ENCODE peak calls at places on chromosome 21, in six cellular contexts. X, Y, A, M, B and U are unnamed samples. For H3K4me1, the result is how much of the 10 kb centered on the place peaks cover.

GRCh38 chr21:25375675-25376074 is 231.6 kb downstream of the MRPL39 start:
- DNase-seq in X (peak), Y (no peak), A (no peak), M (no peak), B (no peak), U (no peak)

GRCh38 chr21:25298512-25299491 is 308.5 kb downstream of the MRPL39 start:
- DNase-seq in X (peak), Y (no peak), A (no peak), M (no peak), B (no peak), U (no peak)

GRCh38 chr21:16124397-16125130 is 394.8 kb downstream of the USP25 start:
- DNase-seq in X (peak), Y (no peak), A (no peak), M (no peak), B (no peak), U (peak)

GRCh38 chr21:45030637-45031218 is 43.7 kb upstream of the ADARB1 start:
- DNase-seq in X (no peak), Y (no peak), A (no peak), M (no peak), B (peak), U (peak)

GRCh38 chr21:45867671-45868081 is 113.9 kb upstream of the COL6A1 start:
- DNase-seq in X (no peak), Y (no peak), A (peak), M (no peak), B (no peak), U (no peak)

GRCh38 chr21:25568230-25568629 is 39.1 kb downstream of the MRPL39 start:
- DNase-seq in X (peak), Y (peak), A (peak), M (no peak), B (no peak), U (peak)

GRCh38 chr21:39673163-39673562 is 60.4 kb downstream of the B3GALT5 start:
- DNase-seq in X (no peak), Y (no peak), A (no peak), M (no peak), B (no peak), U (no peak)

GRCh38 chr21:28215214-28215954 is 777.3 kb downstream of the LTN1 start:
- DNase-seq in X (peak), Y (no peak), A (no peak), M (no peak), B (no peak), U (no peak)

GRCh38 chr21:40846566-40847411 is at the start of gene DSCAM:
- DNase-seq in X (peak), Y (no peak), A (no peak), M (no peak), B (no peak), U (peak)

GRCh38 chr21:41419921-41420862 is 5.8 kb upstream of the MX1 start:
- DNase-seq in X (peak), Y (peak), A (peak), M (peak), B (peak), U (peak)

GRCh38 chr21:33212159-33212851 is 17.4 kb upstream of the IFNAR2 start:
- DNase-seq in X (peak), Y (no peak), A (no peak), M (peak), B (no peak), U (peak)

GRCh38 chr21:25562660-25563059 is 44.6 kb downstream of the MRPL39 start:
- DNase-seq in X (no peak), Y (no peak), A (no peak), M (no peak), B (no peak), U (no peak)

GRCh38 chr21:45959779-45960390 is 21.7 kb upstream of the COL6A1 start:
- DNase-seq in X (no peak), Y (no peak), A (peak), M (no peak), B (no peak), U (no peak)

GRCh38 chr21:41023936-41024335 is 144.0 kb upstream of the BACE2 start:
- DNase-seq in X (no peak), Y (no peak), A (no peak), M (no peak), B (no peak), U (no peak)

GRCh38 chr21:17693801-17694200 is 81.1 kb upstream of the BTG3 start:
- DNase-seq in X (no peak), Y (no peak), A (no peak), M (no peak), B (no peak), U (no peak)

GRCh38 chr21:45590726-45591618 is 48.7 kb upstream of the SLC19A1 start:
- DNase-seq in X (no peak), Y (no peak), A (peak), M (no peak), B (peak), U (no peak)

GRCh38 chr21:33622253-33622652 is 19.3 kb downstream of the CRYZL1 start:
- DNase-seq in X (no peak), Y (no peak), A (no peak), M (no peak), B (no peak), U (no peak)

GRCh38 chr21:46082638-46083270 is 15.2 kb upstream of the COL6A2 start:
- DNase-seq in X (no peak), Y (no peak), A (no peak), M (no peak), B (peak), U (no peak)

GRCh38 chr21:45363921-45364463 is 41.0 kb upstream of the COL18A1 start:
- DNase-seq in X (peak), Y (peak), A (peak), M (peak), B (peak), U (peak)

GRCh38 chr21:39568380-39568779 is 44.4 kb upstream of the B3GALT5 start:
- DNase-seq in X (no peak), Y (no peak), A (no peak), M (no peak), B (no peak), U (no peak)

GRCh38 chr21:44083631-44084291 is 23.4 kb upstream of the PWP2 start:
- DNase-seq in X (no peak), Y (no peak), A (no peak), M (peak), B (no peak), U (no peak)

GRCh38 chr21:46157987-46158451 is 2.6 kb upstream of the FTCD start:
- DNase-seq in X (no peak), Y (no peak), A (peak), M (no peak), B (peak), U (peak)

GRCh38 chr21:45178072-45178608 is 103.8 kb downstream of the ADARB1 start:
- DNase-seq in X (no peak), Y (no peak), A (no peak), M (no peak), B (no peak), U (no peak)

GRCh38 chr21:25636727-25637126 is 2.3 kb upstream of the JAM2 start:
- DNase-seq in X (no peak), Y (no peak), A (no peak), M (no peak), B (no peak), U (no peak)

GRCh38 chr21:33908760-33909159 is 6.8 kb downstream of the ATP5PO start:
- DNase-seq in X (no peak), Y (no peak), A (no peak), M (no peak), B (no peak), U (no peak)

GRCh38 chr21:21232320-21232719 is 234.1 kb downstream of the NCAM2 start:
- DNase-seq in X (no peak), Y (no peak), A (no peak), M (no peak), B (no peak), U (peak)

GRCh38 chr21:44887126-44887806 is 13.8 kb upstream of the PTTG1IP start:
- DNase-seq in X (no peak), Y (no peak), A (no peak), M (no peak), B (no peak), U (no peak)

GRCh38 chr21:46151261-46151988 is 4.0 kb downstream of the FTCD start:
- DNase-seq in X (no peak), Y (peak), A (peak), M (no peak), B (peak), U (no peak)

GRCh38 chr21:27083144-27083543 is 116.3 kb upstream of the ADAMTS5 start:
- DNase-seq in X (no peak), Y (no peak), A (no peak), M (no peak), B (no peak), U (no peak)

GRCh38 chr21:27085387-27085786 is 118.5 kb upstream of the ADAMTS5 start:
- DNase-seq in X (no peak), Y (no peak), A (no peak), M (no peak), B (no peak), U (no peak)

GRCh38 chr21:27086630-27087029 is 119.7 kb upstream of the ADAMTS5 start:
- DNase-seq in X (no peak), Y (no peak), A (no peak), M (no peak), B (no peak), U (no peak)
- H3K27ac ChIP-seq in X (no peak), Y (no peak), A (no peak), M (no peak), B (no peak), U (no peak)

GRCh38 chr21:42973991-42974831 is at the start of gene PKNOX1:
- DNase-seq in X (peak), Y (peak), A (peak), M (peak), B (peak), U (peak)

GRCh38 chr21:42971897-42972275 is 2.5 kb upstream of the PKNOX1 start:
- DNase-seq in X (no peak), Y (no peak), A (no peak), M (no peak), B (no peak), U (no peak)

GRCh38 chr21:42973309-42973990 is 912 bp upstream of the PKNOX1 start:
- DNase-seq in X (no peak), Y (peak), A (peak), M (no peak), B (peak), U (no peak)

GRCh38 chr21:42975886-42976608 is 1.7 kb downstream of the PKNOX1 start:
- DNase-seq in X (no peak), Y (no peak), A (no peak), M (no peak), B (no peak), U (no peak)

GRCh38 chr21:42974832-42975820 is 764 bp downstream of the PKNOX1 start:
- DNase-seq in X (peak), Y (peak), A (peak), M (peak), B (peak), U (peak)
- H3K4me1 ChIP-seq in X (under half), Y (under half), A (under half), M (under half), B (under half), U (under half)

DNA sequence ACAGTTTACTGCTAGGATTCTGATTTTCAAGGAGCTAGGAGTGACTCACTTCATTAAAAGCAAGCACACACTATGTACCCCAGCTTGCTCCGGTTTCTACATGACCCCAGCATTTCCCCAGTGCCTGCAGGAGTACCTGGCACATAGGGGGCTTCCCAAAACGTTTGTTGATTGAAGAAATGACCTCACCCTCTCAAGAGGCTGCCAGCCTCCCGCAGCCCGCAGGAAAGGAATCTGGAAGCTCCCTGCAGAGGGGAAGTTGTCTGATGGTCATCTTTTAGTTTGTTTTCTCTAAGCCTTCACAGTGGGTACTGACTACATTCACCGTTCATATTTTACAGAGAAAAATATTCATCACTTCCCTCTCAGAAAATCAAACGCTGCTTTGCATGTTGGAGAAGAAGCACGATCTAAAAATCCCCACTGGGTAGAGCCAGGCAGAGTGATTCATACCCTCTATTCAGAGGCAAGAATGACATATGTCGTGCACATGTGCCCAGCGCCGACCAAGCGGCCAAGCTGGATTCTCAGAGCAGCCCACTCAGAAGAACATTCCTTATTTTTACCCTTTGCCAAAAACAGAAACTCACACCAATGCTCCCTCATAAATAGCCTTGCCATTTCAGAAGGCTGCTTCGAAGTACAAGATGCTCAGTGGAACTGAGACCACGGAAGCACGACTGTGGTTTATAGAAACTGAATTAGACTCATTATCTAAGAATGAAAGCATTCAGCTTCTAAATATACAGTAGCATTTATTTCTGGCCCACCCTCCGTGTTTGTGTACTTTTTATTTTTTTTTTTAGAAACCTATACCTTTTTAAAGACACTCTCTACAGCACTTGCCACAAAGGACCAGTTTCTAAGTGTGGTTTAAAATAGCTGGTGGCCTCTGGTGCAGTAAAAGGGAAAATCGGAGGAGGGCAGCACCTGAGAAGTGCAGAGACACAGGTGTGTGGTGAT is 143.2 kb downstream of the MIS18A start:
- DNase-seq in X (peak), Y (no peak), A (no peak), M (no peak), B (no peak), U (no peak)
- H3K27ac ChIP-seq in X (no peak), Y (no peak), A (no peak), M (no peak), B (peak), U (peak)

GRCh38 chr21:36325373-36326010 is 5.5 kb downstream of the MORC3 start:
- DNase-seq in X (peak), Y (no peak), A (no peak), M (no peak), B (no peak), U (no peak)

DNA sequence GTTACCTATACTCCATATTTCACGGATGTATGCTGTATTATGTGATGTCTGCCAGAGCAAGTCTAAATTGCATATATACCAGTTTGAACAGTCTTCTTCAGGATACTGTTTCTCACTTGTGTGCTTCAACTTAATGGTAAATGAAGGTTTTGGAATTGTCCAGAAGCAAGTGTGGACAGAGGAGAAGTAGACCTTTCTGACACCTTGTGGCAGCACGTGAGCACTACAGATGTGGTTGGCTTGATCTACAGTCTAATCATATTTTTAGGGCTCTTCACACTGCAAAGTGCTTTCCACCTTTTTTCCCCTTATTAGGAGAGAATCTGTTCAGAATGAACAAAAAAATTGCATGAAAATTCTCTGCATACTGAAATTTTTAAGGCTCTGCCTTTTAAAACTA is 10.9 kb downstream of the MORC3 start:
- DNase-seq in X (peak), Y (peak), A (peak), M (peak), B (no peak), U (peak)
- H3K4me1 ChIP-seq in X (under half), Y (under half), A (under half), M (under half), B (under half), U (under half)

GRCh38 chr21:34912022-34912933 is 136.8 kb downstream of the RUNX1 start:
- DNase-seq in X (no peak), Y (no peak), A (no peak), M (no peak), B (no peak), U (no peak)

GRCh38 chr21:34914239-34914638 is 134.9 kb downstream of the RUNX1 start:
- DNase-seq in X (no peak), Y (no peak), A (no peak), M (no peak), B (no peak), U (no peak)

GRCh38 chr21:34911360-34911759 is 137.7 kb downstream of the RUNX1 start:
- DNase-seq in X (no peak), Y (no peak), A (no peak), M (no peak), B (no peak), U (no peak)

GRCh38 chr21:34915364-34915834 is 133.7 kb downstream of the RUNX1 start:
- DNase-seq in X (peak), Y (no peak), A (no peak), M (no peak), B (no peak), U (no peak)

GRCh38 chr21:34913786-34914185 is 135.3 kb downstream of the RUNX1 start:
- DNase-seq in X (no peak), Y (no peak), A (no peak), M (no peak), B (no peak), U (no peak)
- H3K27ac ChIP-seq in X (no peak), Y (no peak), A (no peak), M (no peak), B (no peak), U (peak)

DNA sequence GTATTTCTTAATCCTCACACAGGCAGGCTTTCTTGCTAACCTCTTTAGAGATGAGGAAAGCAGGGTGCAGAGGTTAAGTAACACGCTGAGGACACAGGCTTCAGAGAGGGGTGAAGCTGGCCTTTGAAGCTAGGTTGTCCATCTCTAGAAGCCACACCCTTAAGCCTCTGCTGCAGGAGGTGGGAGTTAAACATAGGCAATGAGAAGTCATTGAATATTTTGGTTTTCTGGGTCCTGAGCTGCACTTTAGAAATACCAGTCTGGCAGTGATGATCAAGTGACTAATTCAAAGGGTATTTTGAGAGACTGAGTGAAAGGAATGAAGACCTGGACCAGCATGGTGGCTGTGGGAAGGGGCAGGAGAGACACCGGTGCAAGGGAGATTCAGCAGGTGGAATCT is 9.9 kb downstream of the KCNJ15 start:
- DNase-seq in X (peak), Y (no peak), A (no peak), M (no peak), B (no peak), U (no peak)
- H3K4me1 ChIP-seq in X (under half), Y (under half), A (under half), M (under half), B (under half), U (under half)

GRCh38 chr21:15059397-15059796 is 5.4 kb downstream of the NRIP1 start:
- DNase-seq in X (no peak), Y (no peak), A (no peak), M (no peak), B (no peak), U (no peak)
- H3K27ac ChIP-seq in X (peak), Y (no peak), A (no peak), M (no peak), B (no peak), U (peak)